ENCODE peak calls at places on chromosomes 1 and 21, in five cellular contexts. K is psoas muscle; I is left ventricle myocardium inferior; Z is IMR-90; T is naive thymus-derived CD4-positive, alpha-beta T cell. X is an unnamed sample. For H3K9me3 and H3K27me3, the result is how much of the 10 kb centered on the place peaks cover.

GRCh38 chr1:207581496-207582168 is 63.3 kb upstream of the CR1L start:
- DNase-seq in Z (no peak), I (no peak), T (no peak), K (no peak), X (no peak)

GRCh38 chr21:34613679-34614442 is 1.1 kb downstream of the RCAN1 start:
- DNase-seq in K (no peak), I (no peak), T (no peak), Z (peak), X (peak)

GRCh38 chr21:45824546-45825208 is 156.9 kb upstream of the COL6A1 start:
- DNase-seq in K (no peak), Z (no peak), T (no peak), I (no peak), X (no peak)

GRCh38 chr1:181726608-181727007 is 243.3 kb downstream of the CACNA1E start:
- DNase-seq in T (no peak), K (no peak), I (no peak), Z (no peak), X (no peak)

GRCh38 chr21:34642211-34643075 is 26.4 kb upstream of the CLIC6 start:
- DNase-seq in Z (peak), I (no peak), T (no peak), K (no peak), X (no peak)

GRCh38 chr1:109770331-109771095 is 6.8 kb upstream of the EPS8L3 start:
- DNase-seq in K (peak), T (no peak), I (peak), Z (no peak), X (peak)

GRCh38 chr1:21045351-21045750 is 131.3 kb downstream of the EIF4G3 start:
- DNase-seq in I (no peak), T (no peak), K (no peak), Z (no peak), X (no peak)

GRCh38 chr1:230054092-230054749 is 12.8 kb upstream of the GALNT2 start:
- DNase-seq in Z (no peak), T (no peak), I (no peak), K (no peak), X (no peak)

GRCh38 chr1:8025671-8026144 is 401 bp downstream of the ERRFI1 start:
- DNase-seq in K (no peak), I (no peak), T (no peak), Z (no peak), X (no peak)

GRCh38 chr1:47669081-47669585 is 231.3 kb downstream of the FOXD2 start:
- DNase-seq in T (no peak), Z (no peak), K (no peak), I (no peak), X (no peak)

GRCh38 chr1:59431566-59432294 is 134.8 kb downstream of the FGGY start:
- DNase-seq in T (no peak), I (no peak), K (no peak), Z (no peak), X (no peak)

GRCh38 chr1:79041666-79042065 is 35.1 kb upstream of the ADGRL4 start:
- DNase-seq in I (no peak), K (no peak), Z (peak), T (no peak), X (peak)

GRCh38 chr21:31473685-31474345 is 129.8 kb upstream of the TIAM1 start:
- DNase-seq in Z (no peak), K (no peak), T (no peak), I (no peak), X (no peak)

GRCh38 chr21:42433946-42434551 is 30.3 kb downstream of the UBASH3A start:
- DNase-seq in T (no peak), Z (no peak), K (no peak), I (no peak), X (no peak)

GRCh38 chr1:17692645-17693044 is 62.5 kb upstream of the ACTL8 start:
- DNase-seq in Z (no peak), T (no peak), I (no peak), K (no peak), X (no peak)

GRCh38 chr1:68322837-68323687 is 90.7 kb upstream of the WLS start:
- DNase-seq in T (no peak), I (no peak), K (peak), Z (peak), X (peak)

GRCh38 chr1:201946224-201946908 is at the start of gene LMOD1:
- DNase-seq in T (no peak), I (peak), Z (peak), K (peak), X (peak)

GRCh38 chr1:208542309-208542708 is 298.1 kb upstream of the PLXNA2 start:
- DNase-seq in Z (no peak), I (no peak), K (no peak), T (no peak), X (peak)

GRCh38 chr1:9689971-9690381 is 38.4 kb downstream of the PIK3CD start:
- DNase-seq in T (no peak), K (peak), Z (no peak), I (peak), X (peak)

GRCh38 chr1:14597343-14598006 is 1.0 kb upstream of the KAZN start:
- DNase-seq in I (no peak), T (no peak), Z (no peak), K (no peak), X (no peak)

GRCh38 chr1:14594045-14594444 is 4.4 kb upstream of the KAZN start:
- DNase-seq in T (no peak), Z (no peak), I (no peak), K (no peak), X (no peak)

GRCh38 chr1:14596591-14596990 is 1.9 kb upstream of the KAZN start:
- DNase-seq in K (no peak), Z (no peak), I (no peak), T (no peak), X (no peak)

GRCh38 chr1:14590781-14591180 is 7.7 kb upstream of the KAZN start:
- DNase-seq in Z (no peak), K (no peak), T (no peak), I (no peak), X (no peak)

DNA sequence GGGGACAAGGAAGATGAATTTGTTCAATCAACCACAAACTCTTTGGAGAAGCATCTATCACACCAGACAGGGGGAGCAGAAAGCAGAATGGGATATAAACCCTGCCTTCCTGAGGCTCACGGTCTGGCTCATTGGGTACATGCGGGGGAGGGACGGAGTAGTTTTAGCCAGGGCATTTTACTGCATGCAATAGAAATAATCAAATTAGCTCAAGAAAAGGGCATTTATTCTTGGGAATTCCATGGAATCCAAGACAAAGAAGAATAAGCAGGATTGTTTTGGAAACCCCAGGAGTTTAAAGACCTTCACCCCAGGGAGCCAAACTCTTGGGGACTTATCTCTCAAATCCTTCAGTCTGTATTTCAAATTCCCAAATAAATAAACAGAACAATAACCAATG is 5.2 kb upstream of the KAZN start:
- DNase-seq in T (no peak), K (no peak), Z (no peak), I (no peak), X (no peak)
- H3K4me3 ChIP-seq in T (no peak), K (no peak), Z (no peak), I (no peak), X (no peak)

GRCh38 chr1:238323483-238323882 is 432.8 kb upstream of the ZP4 start:
- DNase-seq in I (no peak), T (no peak), Z (no peak), K (no peak), X (no peak)
- H3K9me3 ChIP-seq in I (under half), T (under half), Z (under half), K (under half), X (under half)

DNA sequence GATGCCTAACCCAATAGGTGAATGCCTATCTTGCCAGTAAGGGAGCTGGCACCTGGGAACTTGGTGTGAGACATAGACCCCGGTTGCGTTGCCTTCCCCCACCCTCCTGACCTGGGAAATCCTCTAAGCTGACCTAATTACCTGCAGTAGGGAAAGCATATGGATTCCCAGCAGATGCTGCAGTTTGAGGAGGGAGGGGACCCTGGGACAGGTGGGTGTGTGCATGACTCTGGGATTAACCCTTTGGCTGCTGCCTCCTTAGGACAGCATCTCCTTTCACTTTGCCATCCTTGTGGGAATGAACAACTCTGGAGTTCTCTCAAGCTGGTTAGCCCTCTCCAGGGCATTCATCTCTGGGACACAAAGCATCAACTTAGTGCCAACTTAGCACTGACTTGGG is 16.4 kb upstream of the NFASC start:
- DNase-seq in K (no peak), T (no peak), Z (no peak), I (no peak), X (no peak)
- H3K27me3 ChIP-seq in K (under half), T (under half), Z (under half), I (under half), X (under half)

GRCh38 chr1:184065559-184065958 is 14.0 kb downstream of the TSEN15 start:
- DNase-seq in K (no peak), T (no peak), I (no peak), Z (no peak), X (no peak)
- H3K4me3 ChIP-seq in K (no peak), T (no peak), I (no peak), Z (no peak), X (no peak)

GRCh38 chr1:212377644-212378043 is 37.0 kb downstream of the PACC1 start:
- DNase-seq in K (no peak), T (no peak), I (no peak), Z (no peak), X (no peak)

GRCh38 chr1:212375986-212376385 is 38.7 kb downstream of the PACC1 start:
- DNase-seq in I (no peak), Z (no peak), K (no peak), T (no peak), X (no peak)

GRCh38 chr1:212381509-212381908 is 33.2 kb downstream of the PACC1 start:
- DNase-seq in I (no peak), K (no peak), T (no peak), Z (no peak), X (no peak)

DNA sequence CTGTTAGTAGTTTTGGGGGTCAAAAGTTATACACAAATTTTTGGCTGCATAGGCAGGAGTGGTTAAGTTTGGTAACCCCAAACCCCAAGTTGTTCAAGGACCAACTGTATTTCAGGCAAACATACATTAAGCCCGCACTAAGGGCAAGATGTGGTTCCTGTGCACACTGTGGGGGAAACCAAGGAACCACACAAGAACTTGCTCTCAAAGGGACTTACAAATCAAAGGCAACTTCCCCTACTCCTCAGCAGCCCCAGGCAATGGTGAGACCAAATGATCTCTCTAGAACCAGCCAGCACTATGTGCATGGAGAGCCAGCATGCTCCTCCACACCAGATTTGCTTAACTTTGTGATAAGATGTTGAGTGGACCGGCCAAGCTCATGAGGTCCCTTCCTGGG is 35.3 kb downstream of the PACC1 start:
- DNase-seq in I (no peak), T (no peak), K (no peak), Z (no peak), X (no peak)
- H3K9me3 ChIP-seq in I (under half), T (under half), K (under half), Z (under half), X (under half)

GRCh38 chr1:920506-920905 is 3.2 kb upstream of the SAMD11 start:
- DNase-seq in I (no peak), T (no peak), Z (no peak), K (no peak), X (no peak)
- H3K27me3 ChIP-seq in I (half or more), T (under half), Z (under half), K (under half), X (under half)

GRCh38 chr21:38343691-38344090 is 86.9 kb downstream of the KCNJ15 start:
- DNase-seq in T (no peak), K (no peak), I (no peak), Z (peak), X (peak)
- H3K4me3 ChIP-seq in T (no peak), K (no peak), I (no peak), Z (no peak), X (no peak)

DNA sequence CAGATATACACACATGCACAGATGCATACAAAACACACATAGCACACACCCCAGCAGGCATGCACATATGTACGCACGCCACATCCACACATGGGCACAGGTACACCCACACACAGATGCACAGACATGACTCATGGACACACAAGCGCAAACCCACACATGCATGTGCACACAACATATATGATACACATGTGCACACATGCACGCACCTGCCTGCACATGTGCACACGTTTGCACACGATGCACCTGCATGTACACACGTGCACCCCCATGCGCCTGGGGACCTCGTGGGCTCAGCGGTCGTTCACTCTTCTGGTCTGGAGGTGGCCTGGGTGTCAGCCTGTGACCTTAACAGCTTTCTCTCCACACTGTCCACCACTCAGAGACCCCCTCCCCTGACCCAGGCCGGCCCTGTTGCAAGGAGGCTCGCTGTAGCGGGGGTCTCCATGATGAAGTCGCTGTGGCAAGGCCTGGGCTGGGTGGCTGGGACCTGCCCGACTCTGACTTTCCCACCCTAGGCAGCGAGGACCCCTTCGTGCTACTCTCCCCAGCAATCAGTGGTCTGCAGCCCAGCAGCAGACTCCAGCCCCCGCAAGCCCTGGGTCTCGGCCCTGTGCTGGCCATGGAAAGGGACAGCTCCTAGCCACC is 92.1 kb upstream of the TTC34 start:
- DNase-seq in T (no peak), I (no peak), Z (no peak), K (no peak), X (no peak)
- H3K9me3 ChIP-seq in T (under half), I (under half), Z (half or more), K (under half), X (under half)

DNA sequence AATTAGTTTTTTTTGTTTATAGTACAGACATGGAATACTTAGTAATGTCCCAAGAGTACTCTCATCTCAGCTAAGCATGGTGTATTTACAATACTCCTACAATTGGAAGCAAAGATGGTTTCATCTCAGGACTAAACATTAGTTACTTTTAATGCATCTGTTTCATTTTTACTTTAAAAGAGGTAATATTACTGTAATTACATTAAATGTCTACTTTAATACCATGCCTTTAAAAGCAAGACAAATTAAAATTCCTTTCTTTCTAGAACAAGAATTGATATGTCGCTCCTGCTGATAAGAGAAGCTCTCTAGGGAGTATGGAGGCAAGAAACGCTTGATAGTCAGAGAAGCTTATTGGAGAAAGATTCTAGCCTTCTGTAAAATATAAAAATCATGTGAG is 284.9 kb upstream of the ADAMTS5 start:
- DNase-seq in Z (no peak), I (no peak), T (no peak), K (no peak), X (no peak)
- H3K27me3 ChIP-seq in Z (under half), I (under half), T (under half), K (under half), X (under half)